ENCODE peak calls at places on chromosome 7, in five cellular contexts. One of them, this sample, is unnamed.
A peak's percentile ranks its signal among the peaks of the same experiment; 100 is the strongest.

GRCh38 chr7:29285451-29285807 is 90.9 kb downstream of the CHN2 start:
- DNase-seq in thoracic aorta: no peak
- DNase-seq in choroid plexus epithelial cell: peak; percentile 96
- DNase-seq in SJSA1: peak; percentile 93
- DNase-seq in stomach: no peak
- DNase-seq in this sample: peak; percentile 98

GRCh38 chr7:130219086-130219620 is 11.5 kb downstream of the SSMEM1 start:
- DNase-seq in thoracic aorta: no peak
- DNase-seq in SJSA1: no peak
- DNase-seq in stomach: no peak
- DNase-seq in choroid plexus epithelial cell: no peak
- DNase-seq in this sample: no peak

GRCh38 chr7:116293633-116294032 is 83.3 kb downstream of the TES start:
- DNase-seq in choroid plexus epithelial cell: no peak
- DNase-seq in SJSA1: no peak
- DNase-seq in thoracic aorta: no peak
- DNase-seq in stomach: no peak
- DNase-seq in this sample: no peak

GRCh38 chr7:14207154-14207553 is 217.7 kb upstream of the ETV1 start:
- DNase-seq in choroid plexus epithelial cell: peak; percentile 27
- DNase-seq in SJSA1: no peak
- DNase-seq in thoracic aorta: no peak
- DNase-seq in stomach: no peak
- DNase-seq in this sample: no peak

GRCh38 chr7:2760098-2760889 is 72.3 kb downstream of the AMZ1 start:
- DNase-seq in thoracic aorta: no peak
- DNase-seq in choroid plexus epithelial cell: peak; percentile 52
- DNase-seq in SJSA1: peak; percentile 42
- DNase-seq in stomach: peak; percentile 78
- DNase-seq in this sample: no peak

GRCh38 chr7:25926009-25926408 is 226.0 kb upstream of the NFE2L3 start:
- DNase-seq in stomach: peak; percentile 51
- DNase-seq in thoracic aorta: no peak
- DNase-seq in choroid plexus epithelial cell: peak; percentile 5
- DNase-seq in SJSA1: no peak
- DNase-seq in this sample: no peak

GRCh38 chr7:3201937-3202715 is 98.9 kb upstream of the SDK1 start:
- DNase-seq in thoracic aorta: no peak
- DNase-seq in SJSA1: no peak
- DNase-seq in stomach: peak; percentile 17
- DNase-seq in choroid plexus epithelial cell: no peak
- DNase-seq in this sample: no peak

GRCh38 chr7:55476071-55476803 is 96.1 kb downstream of the VOPP1 start:
- DNase-seq in stomach: no peak
- DNase-seq in thoracic aorta: no peak
- DNase-seq in SJSA1: peak; percentile 85
- DNase-seq in choroid plexus epithelial cell: peak; percentile 82
- DNase-seq in this sample: peak; percentile 92

GRCh38 chr7:125061776-125062397 is 132.3 kb upstream of the POT1 start:
- DNase-seq in choroid plexus epithelial cell: peak; percentile 65
- DNase-seq in thoracic aorta: no peak
- DNase-seq in SJSA1: peak; percentile 57
- DNase-seq in stomach: no peak
- DNase-seq in this sample: peak; percentile 6

GRCh38 chr7:71507665-71508064 is 375.7 kb downstream of the GALNT17 start:
- DNase-seq in stomach: no peak
- DNase-seq in thoracic aorta: no peak
- DNase-seq in SJSA1: no peak
- DNase-seq in choroid plexus epithelial cell: no peak
- DNase-seq in this sample: no peak

GRCh38 chr7:94909023-94909466 is 1.7 kb downstream of the PPP1R9A start:
- DNase-seq in choroid plexus epithelial cell: no peak
- DNase-seq in SJSA1: no peak
- DNase-seq in thoracic aorta: no peak
- DNase-seq in stomach: no peak
- DNase-seq in this sample: no peak

GRCh38 chr7:94908204-94909022 is 1.0 kb downstream of the PPP1R9A start:
- DNase-seq in stomach: peak; percentile 44
- DNase-seq in thoracic aorta: no peak
- DNase-seq in choroid plexus epithelial cell: peak; percentile 20
- DNase-seq in SJSA1: no peak
- DNase-seq in this sample: peak; percentile 15

GRCh38 chr7:94907420-94908203 is at the start of gene PPP1R9A:
- DNase-seq in stomach: peak; percentile 58
- DNase-seq in thoracic aorta: no peak
- DNase-seq in choroid plexus epithelial cell: no peak
- DNase-seq in SJSA1: no peak
- DNase-seq in this sample: no peak

GRCh38 chr7:94913391-94913790 is 6.0 kb downstream of the PPP1R9A start:
- DNase-seq in SJSA1: no peak
- DNase-seq in stomach: no peak
- DNase-seq in choroid plexus epithelial cell: no peak
- DNase-seq in thoracic aorta: no peak
- DNase-seq in this sample: no peak

GRCh38 chr7:94912085-94912484 is 4.7 kb downstream of the PPP1R9A start:
- DNase-seq in choroid plexus epithelial cell: peak; percentile 9
- DNase-seq in stomach: no peak
- DNase-seq in thoracic aorta: no peak
- DNase-seq in SJSA1: no peak
- DNase-seq in this sample: no peak
- H3K4me3 ChIP-seq in choroid plexus epithelial cell: no peak overlapping the region
- H3K4me3 ChIP-seq in stomach: no peak overlapping the region
- H3K4me3 ChIP-seq in thoracic aorta: no peak overlapping the region
- H3K4me3 ChIP-seq in SJSA1: no peak overlapping the region
- H3K4me3 ChIP-seq in this sample: no peak overlapping the region

DNA sequence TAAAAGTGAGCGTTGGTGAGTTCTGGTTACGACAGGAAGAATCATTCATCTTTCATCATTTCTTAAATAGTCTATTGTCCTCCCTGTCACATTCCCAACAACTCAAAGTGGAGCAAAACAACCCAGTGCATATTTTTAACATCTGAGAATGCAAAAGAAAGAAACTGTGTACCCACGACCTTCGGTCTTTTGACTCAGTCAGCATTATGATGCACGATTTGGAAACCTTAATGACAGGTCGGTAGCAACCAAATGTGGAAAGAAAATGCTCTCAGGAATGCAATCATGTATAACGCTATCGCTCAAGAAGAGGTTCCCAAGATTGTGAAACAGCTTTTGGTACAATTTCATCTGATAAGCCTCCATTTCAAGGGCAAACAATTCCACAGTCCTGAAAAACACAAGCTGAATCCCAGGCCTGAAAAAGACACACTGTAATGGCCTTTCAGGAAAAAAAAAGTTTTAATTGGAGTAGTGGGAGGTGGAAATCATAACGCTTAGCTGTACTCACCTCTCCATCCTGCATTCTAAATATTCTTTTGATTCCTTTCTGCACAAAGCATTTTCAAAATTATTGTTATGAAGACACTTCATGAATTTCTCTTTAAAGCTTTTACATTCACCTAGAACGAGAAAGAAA is 2.6 kb downstream of the COX19 start:
- DNase-seq in thoracic aorta: no peak
- DNase-seq in choroid plexus epithelial cell: peak; percentile 43
- DNase-seq in SJSA1: no peak
- DNase-seq in stomach: no peak
- DNase-seq in this sample: no peak
- H3K4me3 ChIP-seq in thoracic aorta: no peak overlapping the region
- H3K4me3 ChIP-seq in choroid plexus epithelial cell: no peak overlapping the region
- H3K4me3 ChIP-seq in SJSA1: no peak overlapping the region
- H3K4me3 ChIP-seq in stomach: peak overlapping the region; percentile 97
- H3K4me3 ChIP-seq in this sample: no peak overlapping the region

DNA sequence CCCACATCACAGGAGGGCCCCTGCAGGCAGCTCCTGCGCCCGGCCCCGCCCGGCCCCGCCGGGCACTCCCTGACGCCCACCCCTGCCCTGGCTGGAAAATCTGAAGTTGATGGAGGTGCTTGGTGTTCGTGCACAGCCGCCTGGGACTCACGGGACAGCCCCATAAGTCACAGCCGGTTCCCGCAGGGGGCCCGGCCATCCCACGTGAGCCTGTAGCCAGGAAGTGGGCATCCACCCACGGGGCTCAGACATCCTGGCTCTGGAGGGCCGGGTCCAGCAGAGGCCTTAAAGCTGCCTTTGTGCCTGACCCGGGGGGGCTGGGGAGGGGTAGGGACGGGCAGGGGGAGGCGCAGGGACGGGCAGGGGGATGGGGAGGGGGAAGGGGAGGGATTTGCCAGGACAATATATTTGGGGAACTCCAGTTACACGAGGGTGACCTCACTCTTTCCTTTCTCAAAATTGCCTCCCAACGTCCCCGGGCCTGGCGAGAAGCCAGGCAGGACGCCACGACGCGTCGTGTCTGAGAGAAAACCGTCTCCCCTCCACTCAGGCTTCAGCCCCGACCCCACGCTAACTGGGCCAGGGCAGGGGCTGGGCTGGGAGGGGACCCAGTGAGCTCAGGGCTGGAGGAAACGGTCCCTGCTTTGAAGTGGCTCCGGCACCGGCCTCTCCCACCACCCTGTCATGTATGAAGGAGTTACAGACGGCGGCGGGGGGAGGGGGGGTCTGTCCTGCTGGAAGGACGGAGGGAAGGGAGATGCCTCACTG is 82.1 kb upstream of the PDGFA start:
- DNase-seq in thoracic aorta: peak; percentile 76
- DNase-seq in choroid plexus epithelial cell: peak; percentile 35
- DNase-seq in SJSA1: no peak
- DNase-seq in stomach: peak; percentile 49
- DNase-seq in this sample: no peak
- H3K4me3 ChIP-seq in thoracic aorta: peak overlapping the region; percentile 59
- H3K4me3 ChIP-seq in choroid plexus epithelial cell: no peak overlapping the region
- H3K4me3 ChIP-seq in SJSA1: no peak overlapping the region
- H3K4me3 ChIP-seq in stomach: no peak overlapping the region
- H3K4me3 ChIP-seq in this sample: no peak overlapping the region

DNA sequence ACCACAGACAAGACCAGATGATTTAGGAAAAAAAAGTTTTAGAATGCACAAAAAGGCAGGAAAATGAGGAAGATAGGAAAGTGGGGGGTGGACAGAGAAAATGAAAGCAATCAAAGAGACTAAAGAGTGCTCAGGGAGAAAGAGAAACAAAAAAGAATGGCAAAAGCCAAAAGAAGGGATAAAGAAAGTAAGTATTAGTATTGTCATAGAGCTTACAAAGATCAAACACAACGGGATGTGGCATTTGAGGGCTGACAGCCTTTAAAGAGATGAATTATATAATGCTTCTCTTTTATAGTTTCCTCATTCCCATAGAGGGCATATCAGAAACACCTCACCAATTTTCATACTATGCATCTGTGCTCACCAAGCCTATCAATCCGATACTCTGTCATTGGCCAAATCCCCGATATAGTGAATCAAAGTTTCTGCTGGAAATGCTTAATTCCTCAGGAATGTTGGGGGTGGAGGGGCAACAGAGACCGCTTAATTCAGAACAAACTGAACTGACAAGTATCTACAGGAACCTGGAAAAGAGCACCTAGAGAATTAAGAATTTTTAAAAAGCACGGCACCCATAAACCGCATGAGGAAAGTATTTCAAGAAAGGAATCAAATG is 2.7 kb downstream of the COG5 start:
- DNase-seq in choroid plexus epithelial cell: no peak
- DNase-seq in SJSA1: no peak
- DNase-seq in stomach: no peak
- DNase-seq in thoracic aorta: no peak
- DNase-seq in this sample: no peak
- H3K4me3 ChIP-seq in choroid plexus epithelial cell: no peak overlapping the region
- H3K4me3 ChIP-seq in SJSA1: no peak overlapping the region
- H3K4me3 ChIP-seq in stomach: no peak overlapping the region
- H3K4me3 ChIP-seq in thoracic aorta: no peak overlapping the region
- H3K4me3 ChIP-seq in this sample: no peak overlapping the region

DNA sequence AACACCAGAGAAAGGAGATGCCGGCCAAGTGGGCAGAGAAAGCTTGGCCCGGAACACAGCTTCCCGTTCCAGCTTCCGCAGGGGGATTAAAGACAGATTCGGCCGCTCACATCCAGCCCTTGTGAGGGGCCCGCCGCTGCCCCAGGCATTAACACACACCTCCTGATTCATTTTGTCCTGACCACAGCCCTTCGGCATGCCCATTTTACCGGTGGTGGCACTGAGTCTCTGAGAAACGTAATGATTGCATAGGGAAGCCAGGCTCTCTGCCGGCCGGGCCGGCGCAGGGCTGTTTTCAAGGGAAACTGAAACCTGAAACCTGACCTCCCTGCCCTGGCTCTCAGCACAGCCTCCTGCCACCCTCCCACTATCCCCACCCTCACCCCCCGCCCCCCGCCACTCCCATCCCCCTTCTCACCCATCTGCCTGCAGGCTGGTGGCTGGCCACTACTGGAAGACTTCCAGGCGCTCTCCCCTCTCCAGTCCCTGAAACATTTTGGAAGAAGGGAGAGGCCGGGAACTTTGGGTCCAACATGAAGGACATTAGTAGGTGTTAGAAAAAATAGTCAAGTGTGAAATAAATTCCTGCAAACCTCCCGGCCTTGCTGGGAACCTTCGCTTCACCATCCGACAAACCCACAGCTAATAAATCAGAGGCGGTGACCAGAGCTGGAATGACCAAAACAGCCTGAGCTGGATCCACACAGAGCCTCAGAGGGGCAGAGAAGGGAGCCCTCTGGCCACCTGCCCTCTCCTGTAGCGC is 83.5 kb upstream of the CUX1 start:
- DNase-seq in choroid plexus epithelial cell: peak; percentile 49
- DNase-seq in thoracic aorta: no peak
- DNase-seq in stomach: peak; percentile 66
- DNase-seq in SJSA1: no peak
- DNase-seq in this sample: no peak
- H3K4me3 ChIP-seq in choroid plexus epithelial cell: peak overlapping the region; percentile 49
- H3K4me3 ChIP-seq in thoracic aorta: peak overlapping the region; percentile 79
- H3K4me3 ChIP-seq in stomach: peak overlapping the region; percentile 36
- H3K4me3 ChIP-seq in SJSA1: peak overlapping the region; percentile 15
- H3K4me3 ChIP-seq in this sample: peak overlapping the region; percentile 21

GRCh38 chr7:98618786-98619185 is 1.7 kb downstream of the NPTX2 start:
- DNase-seq in stomach: no peak
- DNase-seq in thoracic aorta: no peak
- DNase-seq in SJSA1: peak; percentile 20
- DNase-seq in choroid plexus epithelial cell: no peak
- DNase-seq in this sample: no peak
- H3K4me3 ChIP-seq in stomach: no peak overlapping the region
- H3K4me3 ChIP-seq in thoracic aorta: peak overlapping the region; percentile 79
- H3K4me3 ChIP-seq in SJSA1: peak overlapping the region; percentile 76
- H3K4me3 ChIP-seq in choroid plexus epithelial cell: no peak overlapping the region
- H3K4me3 ChIP-seq in this sample: no peak overlapping the region

This sample was measured in astrocyte of the cerebellum.